ENCODE peak calls at places on chromosomes 2 and 18, in six cellular contexts. B, C, A, N, O and S are unnamed samples.
A peak's percentile ranks its signal among the peaks of the same experiment; 100 is the strongest.

GRCh38 chr2:120391905-120392665 is 46.1 kb downstream of the INHBB start:
- DNase-seq in N (no peak), O (no peak), A (no peak), C (no peak), B (no peak), S (peak; percentile 4)

GRCh38 chr2:176391020-176391419 is 121.8 kb downstream of the MTX2 start:
- DNase-seq in A (no peak), B (no peak), O (no peak), C (no peak), N (no peak), S (no peak)

GRCh38 chr2:203873921-203874631 is 6.5 kb downstream of the CTLA4 start:
- DNase-seq in N (no peak), A (no peak), C (no peak), B (no peak), O (no peak), S (peak; percentile 30)

GRCh38 chr2:120794716-120795115 is 59.0 kb downstream of the GLI2 start:
- DNase-seq in C (no peak), O (no peak), B (no peak), A (peak; percentile 47), N (no peak), S (no peak)

GRCh38 chr2:16032282-16033031 is 92.1 kb downstream of the MYCN start:
- DNase-seq in B (no peak), N (no peak), A (no peak), O (no peak), C (no peak), S (no peak)

GRCh38 chr18:78754311-78755043 is 225.1 kb upstream of the SALL3 start:
- DNase-seq in O (no peak), C (no peak), A (no peak), B (no peak), N (no peak), S (no peak)

GRCh38 chr2:101083613-101084012 is 67.6 kb downstream of the TBC1D8 start:
- DNase-seq in B (no peak), O (no peak), C (no peak), A (no peak), N (no peak), S (no peak)

GRCh38 chr2:240519396-240520142 is 38.2 kb downstream of the ANKMY1 start:
- DNase-seq in C (no peak), B (peak; percentile 25), A (peak; percentile 58), N (no peak), O (no peak), S (peak; percentile 2)

GRCh38 chr2:18671363-18671762 is 82.0 kb upstream of the NT5C1B start:
- DNase-seq in C (no peak), B (no peak), N (no peak), A (no peak), O (no peak), S (no peak)

GRCh38 chr18:57004366-57005121 is 142.3 kb upstream of the BOD1L2 start:
- DNase-seq in O (no peak), C (no peak), A (peak; percentile 77), N (no peak), B (no peak), S (no peak)

GRCh38 chr2:84493494-84493893 is 22.8 kb upstream of the DNAH6 start:
- DNase-seq in B (no peak), C (no peak), A (peak; percentile 76), N (no peak), O (no peak), S (no peak)

GRCh38 chr2:65429799-65430514 is 2.4 kb downstream of the SPRED2 start:
- DNase-seq in A (no peak), O (no peak), B (peak; percentile 64), C (no peak), N (no peak), S (no peak)

GRCh38 chr18:43888601-43889000 is 611.3 kb upstream of the SYT4 start:
- DNase-seq in B (no peak), O (no peak), A (peak; percentile 26), N (no peak), C (no peak), S (no peak)

GRCh38 chr18:75204978-75205759 is 3.8 kb downstream of the PTGR3 start:
- DNase-seq in C (no peak), B (no peak), O (no peak), A (no peak), N (no peak), S (no peak)

GRCh38 chr2:148614332-148615049 is 30.1 kb upstream of the EPC2 start:
- DNase-seq in O (no peak), B (peak; percentile 65), A (peak; percentile 64), N (no peak), C (peak; percentile 6), S (peak; percentile 28)

GRCh38 chr2:37307500-37307899 is 17.1 kb downstream of the PRKD3 start:
- DNase-seq in C (no peak), B (no peak), N (no peak), O (no peak), A (no peak), S (no peak)